ENCODE peak calls at places on chromosomes 4 and X, in eight cellular contexts. One of them, this sample, is unnamed.

GRCh38 chr4:40995850-40996249 is 218.5 kb downstream of the APBB2 start:
- DNase-seq in WTC11: no peak
- DNase-seq in GM12878: no peak
- DNase-seq in IMR-90: peak
- DNase-seq in K562: no peak
- DNase-seq in A549: no peak
- DNase-seq in HepG2: no peak
- DNase-seq in SK-N-SH: no peak
- DNase-seq in this sample: no peak

GRCh38 chr4:3735196-3735595 is 31.0 kb upstream of the ADRA2C start:
- DNase-seq in WTC11: no peak
- DNase-seq in GM12878: no peak
- DNase-seq in IMR-90: no peak
- DNase-seq in K562: no peak
- DNase-seq in A549: no peak
- DNase-seq in HepG2: no peak
- DNase-seq in SK-N-SH: no peak
- DNase-seq in this sample: no peak

GRCh38 chrX:153551135-153551534 is 33.7 kb downstream of the ATP2B3 start:
- DNase-seq in WTC11: no peak
- DNase-seq in GM12878: no peak
- DNase-seq in IMR-90: peak
- DNase-seq in K562: no peak
- DNase-seq in A549: no peak
- DNase-seq in HepG2: no peak
- DNase-seq in SK-N-SH: no peak
- DNase-seq in this sample: no peak

GRCh38 chr4:73904491-73904890 is 35.3 kb downstream of the CXCL1 start:
- DNase-seq in WTC11: no peak
- DNase-seq in GM12878: no peak
- DNase-seq in IMR-90: no peak
- DNase-seq in K562: peak
- DNase-seq in A549: no peak
- DNase-seq in HepG2: no peak
- DNase-seq in SK-N-SH: no peak
- DNase-seq in this sample: no peak

GRCh38 chr4:26238426-26238781 is 82.4 kb upstream of the RBPJ start:
- DNase-seq in WTC11: no peak
- DNase-seq in GM12878: no peak
- DNase-seq in IMR-90: no peak
- DNase-seq in K562: no peak
- DNase-seq in A549: no peak
- DNase-seq in HepG2: peak
- DNase-seq in SK-N-SH: no peak
- DNase-seq in this sample: no peak

GRCh38 chr4:163356104-163356503 is 12.4 kb downstream of the NPY5R start:
- DNase-seq in WTC11: no peak
- DNase-seq in GM12878: no peak
- DNase-seq in IMR-90: no peak
- DNase-seq in K562: no peak
- DNase-seq in A549: no peak
- DNase-seq in HepG2: no peak
- DNase-seq in SK-N-SH: no peak
- DNase-seq in this sample: no peak

GRCh38 chr4:26192921-26193894 is 127.6 kb upstream of the RBPJ start:
- DNase-seq in WTC11: no peak
- DNase-seq in GM12878: no peak
- DNase-seq in IMR-90: no peak
- DNase-seq in K562: no peak
- DNase-seq in A549: no peak
- DNase-seq in HepG2: no peak
- DNase-seq in SK-N-SH: no peak
- DNase-seq in this sample: no peak

GRCh38 chrX:46575991-46576392 is 2.4 kb downstream of the CHST7 start:
- DNase-seq in WTC11: no peak
- DNase-seq in GM12878: no peak
- DNase-seq in IMR-90: peak
- DNase-seq in K562: no peak
- DNase-seq in A549: no peak
- DNase-seq in HepG2: peak
- DNase-seq in SK-N-SH: no peak
- DNase-seq in this sample: no peak

GRCh38 chrX:39577976-39578962 is 519.5 kb downstream of the BCOR start:
- DNase-seq in WTC11: no peak
- DNase-seq in GM12878: peak
- DNase-seq in IMR-90: no peak
- DNase-seq in K562: no peak
- DNase-seq in A549: no peak
- DNase-seq in HepG2: no peak
- DNase-seq in SK-N-SH: no peak
- DNase-seq in this sample: no peak

GRCh38 chr4:74768857-74769525 is 25.3 kb downstream of the BTC start:
- DNase-seq in WTC11: no peak
- DNase-seq in GM12878: no peak
- DNase-seq in IMR-90: peak
- DNase-seq in K562: no peak
- DNase-seq in A549: peak
- DNase-seq in HepG2: peak
- DNase-seq in SK-N-SH: no peak
- DNase-seq in this sample: no peak

DNA sequence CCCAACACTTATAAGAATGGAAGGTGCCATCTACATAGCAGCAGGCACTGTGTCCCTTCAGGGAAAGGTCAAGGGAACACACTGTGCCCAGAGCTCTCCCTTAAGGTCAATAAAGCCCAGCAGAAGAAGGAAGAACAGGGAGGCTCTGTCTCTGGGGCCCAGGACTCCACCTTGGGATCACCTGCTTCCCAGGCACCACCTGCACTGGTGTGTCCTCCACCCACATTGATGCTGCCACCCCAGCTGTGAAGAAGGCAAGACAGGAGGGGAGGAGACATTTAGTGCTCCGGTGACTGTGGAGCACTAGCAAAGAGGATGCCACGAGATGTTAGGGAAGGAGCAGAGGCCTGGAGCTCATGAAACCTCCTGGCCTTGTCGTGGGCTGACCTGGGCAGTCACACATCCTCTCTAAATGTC is 53.4 kb downstream of the FHDC1 start:
- DNase-seq in WTC11: no peak
- DNase-seq in GM12878: no peak
- DNase-seq in IMR-90: no peak
- DNase-seq in K562: no peak
- DNase-seq in A549: no peak
- DNase-seq in HepG2: no peak
- DNase-seq in SK-N-SH: no peak
- DNase-seq in this sample: no peak
- TF ChIP-seq USF2 in WTC11: no peak
- TF ChIP-seq USF2 in GM12878: no peak
- TF ChIP-seq USF2 in IMR-90: no peak
- TF ChIP-seq USF2 in K562: no peak
- TF ChIP-seq USF2 in A549: no peak
- TF ChIP-seq USF2 in HepG2: no peak
- TF ChIP-seq USF2 in SK-N-SH: no peak
- TF ChIP-seq USF2 in this sample: no peak

DNA sequence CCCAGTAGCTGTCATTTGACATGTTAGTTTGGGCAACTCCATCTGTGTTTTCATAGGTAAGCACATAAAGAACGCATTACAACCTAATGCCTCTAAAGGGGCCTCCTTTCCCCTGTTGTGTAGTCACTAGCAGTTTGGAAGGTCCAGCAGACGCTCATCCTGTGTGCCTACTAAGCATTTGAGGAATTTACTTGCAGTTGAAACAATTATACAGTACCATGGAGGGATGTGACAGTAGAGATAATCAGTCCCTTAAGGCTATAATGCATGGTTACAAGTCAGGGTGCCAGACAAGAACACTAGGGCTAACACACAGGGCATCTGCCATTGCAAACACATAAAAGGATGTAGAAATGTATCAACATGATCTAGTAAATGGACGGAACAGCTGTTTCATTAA is 138.3 kb downstream of the PCDH10 start:
- DNase-seq in WTC11: no peak
- DNase-seq in GM12878: no peak
- DNase-seq in IMR-90: no peak
- DNase-seq in K562: no peak
- DNase-seq in A549: no peak
- DNase-seq in HepG2: no peak
- DNase-seq in SK-N-SH: no peak
- DNase-seq in this sample: no peak
- TF ChIP-seq USF2 in WTC11: no peak
- TF ChIP-seq USF2 in GM12878: no peak
- TF ChIP-seq USF2 in IMR-90: no peak
- TF ChIP-seq USF2 in K562: no peak
- TF ChIP-seq USF2 in A549: no peak
- TF ChIP-seq USF2 in HepG2: no peak
- TF ChIP-seq USF2 in SK-N-SH: no peak
- TF ChIP-seq USF2 in this sample: no peak

DNA sequence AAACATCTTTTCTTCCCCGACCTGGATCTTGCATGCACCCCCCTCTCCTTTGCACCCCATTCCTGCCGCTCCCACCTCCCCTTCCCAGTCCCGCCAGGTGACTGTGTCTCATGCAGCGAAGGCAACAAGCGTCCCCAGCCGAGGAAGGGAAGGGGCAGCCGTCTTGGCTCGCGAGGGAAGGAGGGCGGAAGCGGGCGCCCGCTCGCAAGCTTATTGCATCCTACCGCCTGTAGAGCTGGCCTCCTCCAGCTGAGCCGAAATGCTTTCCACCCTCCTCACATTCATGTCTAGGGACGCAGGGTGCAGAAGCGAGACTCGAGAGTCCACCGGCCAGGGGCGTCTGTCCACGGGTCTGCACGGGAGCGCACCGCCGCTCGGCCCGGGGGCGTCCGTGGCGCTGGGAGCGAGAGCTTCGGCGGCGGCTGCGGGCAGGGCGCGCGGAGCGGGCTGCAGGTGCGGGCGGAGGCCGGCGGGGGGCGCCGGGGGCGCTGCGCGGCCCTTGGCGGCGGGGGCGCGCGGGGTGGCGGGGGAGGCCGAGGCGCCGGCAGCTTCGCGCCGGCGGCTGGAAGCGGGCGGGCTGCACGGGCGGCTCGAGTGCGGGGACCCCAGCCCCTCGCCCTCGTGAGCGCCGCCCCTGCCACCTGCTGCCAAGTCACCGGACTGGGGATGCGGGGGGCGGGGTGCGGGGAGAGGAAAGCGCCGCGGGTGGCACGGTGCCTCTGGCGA is at the start of gene KCNIP4:
- DNase-seq in WTC11: peak
- DNase-seq in GM12878: no peak
- DNase-seq in IMR-90: no peak
- DNase-seq in K562: no peak
- DNase-seq in A549: no peak
- DNase-seq in HepG2: no peak
- DNase-seq in SK-N-SH: peak
- DNase-seq in this sample: no peak
- TF ChIP-seq USF2 in WTC11: no peak
- TF ChIP-seq USF2 in GM12878: no peak
- TF ChIP-seq USF2 in IMR-90: no peak
- TF ChIP-seq USF2 in K562: no peak
- TF ChIP-seq USF2 in A549: no peak
- TF ChIP-seq USF2 in HepG2: no peak
- TF ChIP-seq USF2 in SK-N-SH: no peak
- TF ChIP-seq USF2 in this sample: no peak

GRCh38 chr4:186020106-186020792 is 48.7 kb upstream of the TLR3 start:
- DNase-seq in WTC11: no peak
- DNase-seq in GM12878: no peak
- DNase-seq in IMR-90: no peak
- DNase-seq in K562: no peak
- DNase-seq in A549: no peak
- DNase-seq in HepG2: no peak
- DNase-seq in SK-N-SH: no peak
- DNase-seq in this sample: no peak

GRCh38 chr4:186019264-186019663 is 49.7 kb upstream of the TLR3 start:
- DNase-seq in WTC11: no peak
- DNase-seq in GM12878: no peak
- DNase-seq in IMR-90: no peak
- DNase-seq in K562: no peak
- DNase-seq in A549: no peak
- DNase-seq in HepG2: no peak
- DNase-seq in SK-N-SH: no peak
- DNase-seq in this sample: no peak

GRCh38 chr4:186018756-186019155 is 50.2 kb upstream of the TLR3 start:
- DNase-seq in WTC11: no peak
- DNase-seq in GM12878: no peak
- DNase-seq in IMR-90: no peak
- DNase-seq in K562: no peak
- DNase-seq in A549: no peak
- DNase-seq in HepG2: no peak
- DNase-seq in SK-N-SH: no peak
- DNase-seq in this sample: no peak

GRCh38 chr4:186021461-186022167 is 47.3 kb upstream of the TLR3 start:
- DNase-seq in WTC11: peak
- DNase-seq in GM12878: no peak
- DNase-seq in IMR-90: peak
- DNase-seq in K562: no peak
- DNase-seq in A549: peak
- DNase-seq in HepG2: peak
- DNase-seq in SK-N-SH: peak
- DNase-seq in this sample: peak

DNA sequence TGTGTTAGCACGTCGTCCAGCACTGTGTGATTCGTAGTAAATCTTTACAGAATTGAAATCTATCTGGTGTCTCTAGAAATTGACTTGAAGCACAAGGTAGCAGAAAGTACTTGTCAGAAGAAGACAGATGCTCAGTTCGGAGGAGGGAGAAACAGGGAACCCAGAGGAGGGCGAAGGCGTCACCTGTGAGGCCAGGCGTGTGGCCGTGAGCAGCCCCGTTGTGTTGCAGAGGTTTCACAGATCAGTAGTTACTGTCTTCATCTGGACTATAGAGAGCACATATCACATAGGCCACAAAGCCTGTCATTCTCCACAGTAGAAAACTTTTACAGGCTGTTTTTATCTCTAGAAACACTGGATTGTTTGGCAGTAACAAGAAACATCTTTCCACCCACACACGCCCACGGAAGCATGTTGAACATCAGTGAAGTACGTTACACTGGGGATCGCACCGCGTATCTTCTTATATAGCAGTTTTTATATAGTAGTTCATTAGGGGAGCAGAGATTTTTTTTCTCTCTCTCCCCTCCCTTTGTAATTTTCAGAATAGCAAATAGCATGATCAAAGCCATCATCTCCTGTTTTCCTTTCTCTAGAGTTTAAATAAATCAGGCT is 48.1 kb upstream of the TLR3 start:
- DNase-seq in WTC11: no peak
- DNase-seq in GM12878: no peak
- DNase-seq in IMR-90: no peak
- DNase-seq in K562: no peak
- DNase-seq in A549: no peak
- DNase-seq in HepG2: no peak
- DNase-seq in SK-N-SH: no peak
- DNase-seq in this sample: no peak
- TF ChIP-seq USF2 in WTC11: no peak
- TF ChIP-seq USF2 in GM12878: no peak
- TF ChIP-seq USF2 in IMR-90: no peak
- TF ChIP-seq USF2 in K562: no peak
- TF ChIP-seq USF2 in A549: no peak
- TF ChIP-seq USF2 in HepG2: no peak
- TF ChIP-seq USF2 in SK-N-SH: no peak
- TF ChIP-seq USF2 in this sample: no peak

DNA sequence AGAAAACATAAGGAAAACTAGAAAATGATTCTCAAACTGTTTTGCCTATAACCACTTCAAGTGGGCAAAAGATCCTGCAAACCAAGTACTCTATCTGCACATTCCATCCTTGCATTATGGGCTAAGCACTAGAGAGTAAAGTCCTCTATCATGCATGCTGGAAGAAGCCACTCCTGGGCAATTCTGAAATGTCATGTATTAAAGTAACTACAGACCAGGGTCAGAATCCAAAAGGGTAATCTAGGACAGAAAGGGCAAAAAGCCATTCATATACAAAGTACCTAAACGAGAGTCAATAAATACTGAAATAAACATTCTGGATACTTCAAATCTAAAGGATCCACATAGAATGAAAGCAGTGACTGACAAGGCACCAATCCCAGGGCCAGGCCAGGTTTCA is 1.1 kb downstream of the SNX12 start:
- DNase-seq in WTC11: no peak
- DNase-seq in GM12878: no peak
- DNase-seq in IMR-90: no peak
- DNase-seq in K562: no peak
- DNase-seq in A549: no peak
- DNase-seq in HepG2: no peak
- DNase-seq in SK-N-SH: no peak
- DNase-seq in this sample: no peak
- TF ChIP-seq USF2 in WTC11: no peak
- TF ChIP-seq USF2 in GM12878: no peak
- TF ChIP-seq USF2 in IMR-90: no peak
- TF ChIP-seq USF2 in K562: no peak
- TF ChIP-seq USF2 in A549: no peak
- TF ChIP-seq USF2 in HepG2: no peak
- TF ChIP-seq USF2 in SK-N-SH: no peak
- TF ChIP-seq USF2 in this sample: no peak